ENCODE peak calls at places on chromosomes 3 and 15, in five cellular contexts. K is GF-D8, F is foreskin fibroblast, Z is T-cell, S is endothelial cell. M is an unnamed sample.

GRCh38 chr3:25885544-25885943 is 95.7 kb downstream of the OXSM start:
- DNase-seq in K (no peak), S (no peak), Z (no peak), F (no peak), M (no peak)

GRCh38 chr3:104564045-104564643 is 802.6 kb upstream of the ALCAM start:
- DNase-seq in K (peak; percentile 3), F (peak; percentile 15), Z (peak; percentile 26), S (peak; percentile 11), M (peak; percentile 44)

GRCh38 chr3:189911001-189911400 is 209.7 kb downstream of the P3H2 start:
- DNase-seq in Z (no peak), S (no peak), K (no peak), F (no peak), M (no peak)

GRCh38 chr3:42014443-42014945 is 52.6 kb upstream of the ULK4 start:
- DNase-seq in F (no peak), S (no peak), K (no peak), Z (no peak), M (no peak)

GRCh38 chr15:67183443-67184169 is 70.9 kb downstream of the AAGAB start:
- DNase-seq in Z (no peak), S (no peak), F (peak; percentile 78), K (no peak), M (no peak)

GRCh38 chr3:129016725-129017530 is 15.8 kb downstream of the EFCC1 start:
- DNase-seq in F (no peak), Z (peak; percentile 43), S (no peak), K (no peak), M (no peak)

GRCh38 chr3:148331111-148331818 is 366.4 kb upstream of the AGTR1 start:
- DNase-seq in S (no peak), Z (no peak), K (no peak), F (no peak), M (no peak)

GRCh38 chr3:195453236-195453635 is 10.4 kb upstream of the ACAP2 start:
- DNase-seq in F (no peak), K (no peak), S (no peak), Z (no peak), M (no peak)

GRCh38 chr15:77819271-77819806 is 186.6 kb upstream of the LINGO1 start:
- DNase-seq in Z (no peak), F (no peak), S (peak; percentile 30), K (no peak), M (no peak)